ENCODE peak calls at places on chromosomes 11 and 22, in eight cellular contexts. O is fibroblast of lung, E is dorsolateral prefrontal cortex, K is A549, X is transverse colon, J is brain microvascular endothelial cell, Q is AG04449, D is fibroblast of mammary gland. U is an unnamed sample.

GRCh38 chr11:13114566-13115465 is 105.7 kb downstream of the RASSF10 start:
- DNase-seq in D (no peak), J (no peak), Q (no peak), E (peak), O (no peak), K (peak), X (peak), U (no peak)

GRCh38 chr11:16967347-16967662 is 46.9 kb downstream of the PLEKHA7 start:
- DNase-seq in O (no peak), X (no peak), J (no peak), K (no peak), E (no peak), Q (no peak), D (no peak), U (no peak)

GRCh38 chr11:75716659-75717058 is 979 bp upstream of the MOGAT2 start:
- DNase-seq in O (no peak), E (no peak), Q (no peak), J (no peak), K (no peak), D (no peak), X (no peak), U (no peak)

GRCh38 chr11:103601230-103601846 is 435.1 kb upstream of the DDI1 start:
- DNase-seq in X (no peak), J (peak), D (peak), K (peak), Q (peak), E (peak), O (peak), U (peak)

GRCh38 chr11:60447070-60447469 is 8.6 kb upstream of the MS4A1 start:
- DNase-seq in K (no peak), O (no peak), Q (no peak), E (no peak), J (no peak), D (no peak), X (no peak), U (no peak)

GRCh38 chr11:17846852-17847453 is 112.4 kb downstream of the KCNC1 start:
- DNase-seq in E (peak), X (no peak), D (peak), O (peak), K (peak), J (peak), Q (no peak), U (no peak)

GRCh38 chr11:112223125-112223524 is 3.1 kb upstream of the PTS start:
- DNase-seq in X (no peak), O (no peak), Q (no peak), D (peak), J (no peak), E (no peak), K (no peak), U (no peak)

GRCh38 chr11:119783466-119784400 is 54.7 kb upstream of the NECTIN1 start:
- DNase-seq in J (peak), X (no peak), K (no peak), D (peak), E (no peak), O (no peak), Q (no peak), U (no peak)

GRCh38 chr22:38705235-38706100 is at the start of gene GTPBP1:
- DNase-seq in K (peak), X (peak), E (peak), O (peak), J (peak), Q (peak), D (peak), U (peak)

GRCh38 chr11:11602011-11602410 is 19.8 kb downstream of the GALNT18 start:
- DNase-seq in K (no peak), O (no peak), D (no peak), J (no peak), X (no peak), E (no peak), Q (no peak), U (no peak)

GRCh38 chr22:47019012-47019790 is 256.8 kb downstream of the TBC1D22A start:
- DNase-seq in K (no peak), D (no peak), Q (no peak), X (no peak), E (no peak), J (no peak), O (no peak), U (no peak)

GRCh38 chr11:58193403-58193802 is 4.5 kb downstream of the OR9Q2 start:
- DNase-seq in E (no peak), O (no peak), Q (no peak), J (no peak), D (no peak), K (no peak), X (no peak), U (no peak)

GRCh38 chr11:71433648-71434450 is 14.3 kb downstream of the DHCR7 start:
- DNase-seq in D (peak), E (no peak), J (no peak), O (peak), X (peak), Q (no peak), K (no peak), U (no peak)

GRCh38 chr11:37115963-37116362 is 517.9 kb upstream of the RAG2 start:
- DNase-seq in J (no peak), Q (no peak), E (no peak), O (no peak), D (no peak), K (no peak), X (no peak), U (no peak)

GRCh38 chr11:27699926-27700350 is 317 bp downstream of the BDNF start:
- DNase-seq in E (no peak), K (no peak), D (no peak), O (no peak), X (no peak), J (no peak), Q (no peak), U (no peak)

GRCh38 chr11:117851852-117852251 is 24.6 kb downstream of the FXYD6 start:
- DNase-seq in X (no peak), D (peak), J (no peak), Q (no peak), K (no peak), E (peak), O (no peak), U (no peak)

GRCh38 chr11:128483211-128483788 is 104.1 kb downstream of the ETS1 start:
- DNase-seq in D (no peak), O (no peak), Q (no peak), K (no peak), X (no peak), J (no peak), E (no peak), U (no peak)

GRCh38 chr11:32713496-32713895 is 81.0 kb downstream of the CCDC73 start:
- DNase-seq in K (peak), O (peak), X (no peak), J (no peak), Q (no peak), E (no peak), D (peak), U (no peak)

GRCh38 chr11:134224710-134225662 is 515 bp downstream of the VPS26B start:
- DNase-seq in Q (no peak), O (peak), E (peak), D (no peak), X (peak), J (no peak), K (peak), U (no peak)

GRCh38 chr22:25475554-25476022 is 88.9 kb upstream of the GRK3 start:
- DNase-seq in K (peak), Q (no peak), O (peak), E (no peak), X (no peak), J (peak), D (peak), U (no peak)

GRCh38 chr11:90747057-90747456 is 524.2 kb upstream of the CHORDC1 start:
- DNase-seq in X (no peak), D (no peak), Q (no peak), E (no peak), J (peak), K (peak), O (peak), U (no peak)

GRCh38 chr11:86245369-86246292 is 1.1 kb downstream of the EED start:
- DNase-seq in Q (no peak), D (peak), K (no peak), O (peak), J (no peak), X (peak), E (no peak), U (no peak)

GRCh38 chr11:28017816-28018215 is 90.1 kb downstream of the KIF18A start:
- DNase-seq in K (no peak), D (peak), O (peak), E (no peak), Q (peak), X (no peak), J (peak), U (peak)

GRCh38 chr11:69241844-69242582 is 51.9 kb upstream of the MYEOV start:
- DNase-seq in Q (no peak), J (no peak), E (no peak), K (no peak), O (peak), X (no peak), D (no peak), U (no peak)

GRCh38 chr11:112694244-112694643 is 267.0 kb upstream of the NCAM1 start:
- DNase-seq in X (no peak), D (no peak), E (no peak), Q (no peak), J (no peak), K (no peak), O (no peak), U (no peak)

GRCh38 chr22:32808038-32808445 is 6.5 kb downstream of the TIMP3 start:
- DNase-seq in K (no peak), D (no peak), Q (no peak), E (no peak), J (no peak), O (peak), X (no peak), U (no peak)

GRCh38 chr11:35343033-35343598 is 76.2 kb downstream of the SLC1A2 start:
- DNase-seq in O (no peak), J (no peak), K (no peak), D (no peak), E (no peak), Q (no peak), X (no peak), U (no peak)

GRCh38 chr11:83392556-83392955 is 106.4 kb upstream of the CCDC90B start:
- DNase-seq in X (no peak), J (no peak), D (no peak), K (no peak), O (no peak), E (no peak), Q (no peak), U (no peak)

GRCh38 chr11:132137981-132138313 is 767.5 kb downstream of the NTM start:
- DNase-seq in D (no peak), O (no peak), K (no peak), X (no peak), E (no peak), Q (no peak), J (no peak), U (no peak)

GRCh38 chr11:69270929-69271328 is 23.0 kb upstream of the MYEOV start:
- DNase-seq in K (no peak), O (no peak), E (no peak), J (no peak), Q (no peak), D (no peak), X (no peak), U (no peak)

GRCh38 chr22:28930357-28931007 is 47.1 kb downstream of the ZNRF3 start:
- DNase-seq in O (no peak), E (no peak), K (no peak), Q (no peak), D (no peak), J (no peak), X (no peak), U (no peak)

GRCh38 chr22:21778705-21779363 is 43.2 kb upstream of the YPEL1 start:
- DNase-seq in D (peak), J (peak), E (no peak), X (no peak), K (no peak), O (peak), Q (peak), U (no peak)

GRCh38 chr22:44206696-44207095 is 26.0 kb downstream of the PARVG start:
- DNase-seq in J (no peak), Q (no peak), D (no peak), X (no peak), K (no peak), E (no peak), O (no peak), U (no peak)

GRCh38 chr11:129117595-129118350 is 74.4 kb downstream of the ARHGAP32 start:
- DNase-seq in D (peak), J (peak), X (peak), E (peak), Q (peak), O (peak), K (peak), U (peak)

GRCh38 chr22:39408173-39408572 is 8.6 kb downstream of the TAB1 start:
- DNase-seq in K (no peak), Q (no peak), D (peak), E (no peak), J (no peak), O (no peak), X (no peak), U (no peak)

GRCh38 chr11:126963603-126964353 is 36.8 kb downstream of the KIRREL3 start:
- DNase-seq in J (no peak), D (peak), K (peak), O (no peak), X (peak), E (no peak), Q (peak), U (no peak)

GRCh38 chr22:22079404-22080148 is 97.0 kb upstream of the TOP3B start:
- DNase-seq in J (no peak), K (no peak), E (no peak), X (no peak), D (no peak), Q (no peak), O (no peak), U (no peak)

GRCh38 chr11:118526688-118527087 is 586 bp upstream of the TTC36 start:
- DNase-seq in E (no peak), D (no peak), O (no peak), Q (no peak), K (no peak), J (no peak), X (no peak), U (no peak)

GRCh38 chr22:28051787-28052356 is 132.8 kb upstream of the PITPNB start:
- DNase-seq in Q (no peak), O (peak), E (peak), J (peak), X (peak), K (peak), D (peak), U (no peak)

GRCh38 chr11:68148882-68149281 is 27.7 kb upstream of the CHKA start:
- DNase-seq in D (no peak), K (no peak), E (no peak), J (no peak), O (no peak), Q (no peak), X (no peak), U (no peak)

DNA sequence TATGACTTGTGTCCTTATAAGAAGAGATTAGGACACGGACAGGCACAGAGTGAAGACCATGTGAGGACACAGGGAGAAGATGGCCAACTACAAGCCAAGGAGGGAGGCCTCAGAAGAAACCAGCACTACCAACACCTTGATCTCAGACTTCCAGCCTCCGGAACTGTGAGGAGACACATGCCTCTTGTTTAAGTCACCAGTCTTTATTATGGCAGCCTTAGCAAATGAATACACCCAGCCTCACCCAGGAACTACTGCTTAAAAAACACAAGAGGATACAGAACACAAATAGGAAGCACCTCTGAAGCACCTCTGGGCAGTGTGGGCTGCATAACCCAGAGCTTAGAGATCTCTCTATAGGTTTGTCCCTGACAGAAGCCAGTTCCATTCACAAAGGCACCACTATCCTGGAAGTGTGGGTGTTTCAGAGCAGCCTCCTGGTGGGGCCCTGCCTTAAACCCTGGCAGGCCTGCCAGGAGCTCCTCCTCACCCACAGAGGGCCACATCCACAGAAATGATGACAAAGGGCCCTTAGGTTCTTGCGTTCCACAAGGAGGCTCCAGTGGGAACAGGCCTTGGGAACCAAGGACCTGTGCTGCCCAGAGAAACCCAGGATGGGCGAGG is 58.8 kb downstream of the CHRDL2 start:
- DNase-seq in J (no peak), K (peak), D (no peak), Q (no peak), X (no peak), O (no peak), E (no peak), U (no peak)
- TF ChIP-seq CTCF in J (no peak), K (no peak), D (no peak), Q (no peak), X (no peak), O (no peak), E (no peak), U (no peak)

GRCh38 chr11:279966-280761 is 2.0 kb downstream of the NLRP6 start:
- DNase-seq in Q (no peak), J (no peak), D (peak), K (peak), E (no peak), X (peak), O (no peak), U (no peak)
- H3K4me3 ChIP-seq in Q (no peak), J (no peak), D (no peak), K (peak), E (peak), X (peak), O (no peak), U (no peak)

DNA sequence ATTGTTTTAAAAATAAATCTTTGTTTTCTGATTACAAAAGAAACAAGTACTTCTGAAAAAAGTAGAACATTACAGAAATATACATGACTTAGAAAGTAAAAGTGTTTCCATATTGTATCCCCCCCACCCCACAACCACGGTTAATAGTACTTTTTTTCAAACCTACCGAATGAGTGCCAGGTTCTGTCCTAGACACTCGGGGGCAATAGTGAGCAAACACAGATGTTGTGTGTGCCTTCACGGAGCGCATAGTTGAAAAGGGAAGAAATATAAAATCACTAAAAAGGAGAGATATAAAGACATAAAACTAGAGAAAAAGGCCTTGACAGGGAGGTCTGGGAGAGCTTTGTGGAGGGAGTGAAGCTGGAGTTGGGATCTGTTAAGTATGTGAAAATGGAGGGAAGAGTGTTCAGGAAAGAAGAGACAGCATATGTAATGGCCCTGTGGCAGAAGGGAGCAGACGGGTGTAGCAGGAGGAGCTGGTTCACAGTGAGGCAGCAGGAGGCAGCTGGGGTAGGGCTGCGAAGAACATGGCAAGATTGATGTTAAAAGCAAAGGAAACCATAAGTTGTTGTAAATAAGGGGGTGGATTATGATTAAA is 42.1 kb upstream of the ALX4 start:
- DNase-seq in D (peak), K (peak), E (no peak), O (peak), Q (no peak), X (no peak), J (no peak), U (no peak)
- TF ChIP-seq CTCF in D (peak), K (peak), E (no peak), O (no peak), Q (no peak), X (no peak), J (peak), U (no peak)

DNA sequence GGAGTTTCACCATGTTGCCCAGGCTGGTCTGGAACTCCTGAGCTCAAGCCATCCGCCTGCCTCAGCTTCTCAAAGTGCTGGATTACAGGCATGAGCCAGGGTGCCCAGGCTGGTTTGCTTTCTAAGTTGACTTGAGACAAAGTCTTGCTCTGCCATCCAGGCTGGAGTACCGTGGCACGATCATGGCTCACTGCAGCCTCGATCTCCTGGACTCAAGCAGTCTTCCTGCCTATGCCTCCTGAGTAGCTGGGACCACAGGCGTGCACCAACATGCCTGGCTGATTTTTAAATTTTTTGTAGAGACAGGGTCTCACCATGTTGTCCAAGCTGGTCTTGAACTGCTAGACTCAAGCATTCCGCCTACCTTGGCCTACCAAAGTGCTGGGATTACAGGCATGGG is 31.0 kb downstream of the SNU13 start:
- DNase-seq in J (no peak), Q (no peak), O (no peak), K (no peak), E (no peak), X (no peak), D (no peak), U (no peak)
- H3K4me3 ChIP-seq in J (no peak), Q (no peak), O (no peak), K (no peak), E (no peak), X (no peak), D (no peak), U (no peak)

U was measured in AG09309.